ENCODE peak calls at places on chromosomes 11 and 22, in five cellular contexts. One of them, this sample, is unnamed.

GRCh38 chr11:131889146-131889577 is 518.7 kb downstream of the NTM start:
- DNase-seq in HepG2: no peak
- DNase-seq in A549: no peak
- DNase-seq in upper lobe of left lung: no peak
- DNase-seq in K562: no peak
- DNase-seq in this sample: no peak

GRCh38 chr11:107591446-107592236 is 694 bp downstream of the ELMOD1 start:
- DNase-seq in K562: no peak
- DNase-seq in HepG2: no peak
- DNase-seq in A549: peak; percentile 10
- DNase-seq in upper lobe of left lung: peak; percentile 83
- DNase-seq in this sample: no peak

GRCh38 chr11:134244593-134244992 is 8.6 kb downstream of the THYN1 start:
- DNase-seq in K562: peak; percentile 38
- DNase-seq in A549: no peak
- DNase-seq in HepG2: peak; percentile 35
- DNase-seq in upper lobe of left lung: no peak
- DNase-seq in this sample: no peak

GRCh38 chr11:120198787-120199469 is 11.9 kb upstream of the OAF start:
- DNase-seq in upper lobe of left lung: no peak
- DNase-seq in HepG2: peak; percentile 67
- DNase-seq in K562: no peak
- DNase-seq in A549: no peak
- DNase-seq in this sample: no peak

GRCh38 chr22:45783021-45783420 is 111.4 kb downstream of the ATXN10 start:
- DNase-seq in K562: no peak
- DNase-seq in HepG2: no peak
- DNase-seq in A549: no peak
- DNase-seq in upper lobe of left lung: no peak
- DNase-seq in this sample: no peak

GRCh38 chr22:23068096-23068831 is 2.1 kb upstream of the GNAZ start:
- DNase-seq in HepG2: no peak
- DNase-seq in K562: no peak
- DNase-seq in upper lobe of left lung: no peak
- DNase-seq in A549: no peak
- DNase-seq in this sample: no peak

GRCh38 chr22:47817380-47817779 is 1054.9 kb downstream of the TBC1D22A start:
- DNase-seq in K562: no peak
- DNase-seq in upper lobe of left lung: no peak
- DNase-seq in A549: no peak
- DNase-seq in HepG2: no peak
- DNase-seq in this sample: no peak

GRCh38 chr11:74487875-74488274 is 5.6 kb downstream of the LIPT2 start:
- DNase-seq in upper lobe of left lung: no peak
- DNase-seq in K562: no peak
- DNase-seq in HepG2: peak; percentile 54
- DNase-seq in A549: no peak
- DNase-seq in this sample: no peak

GRCh38 chr11:69382131-69383128 is 88.5 kb downstream of the MYEOV start:
- DNase-seq in A549: no peak
- DNase-seq in HepG2: no peak
- DNase-seq in K562: peak; percentile 98
- DNase-seq in upper lobe of left lung: no peak
- DNase-seq in this sample: no peak

GRCh38 chr11:7974668-7975067 is 9.4 kb upstream of the NLRP10 start:
- DNase-seq in A549: no peak
- DNase-seq in upper lobe of left lung: no peak
- DNase-seq in HepG2: no peak
- DNase-seq in K562: no peak
- DNase-seq in this sample: no peak

GRCh38 chr11:285894-286220 is 3.1 kb upstream of the PGGHG start:
- DNase-seq in K562: no peak
- DNase-seq in A549: no peak
- DNase-seq in HepG2: no peak
- DNase-seq in upper lobe of left lung: no peak
- DNase-seq in this sample: peak; percentile 3

GRCh38 chr11:76801205-76801604 is 18.0 kb downstream of the TSKU start:
- DNase-seq in HepG2: no peak
- DNase-seq in K562: no peak
- DNase-seq in A549: no peak
- DNase-seq in upper lobe of left lung: no peak
- DNase-seq in this sample: peak; percentile 6

GRCh38 chr22:42282252-42282942 is 11.9 kb upstream of the TCF20 start:
- DNase-seq in upper lobe of left lung: peak; percentile 66
- DNase-seq in K562: no peak
- DNase-seq in HepG2: peak; percentile 67
- DNase-seq in A549: no peak
- DNase-seq in this sample: no peak

GRCh38 chr11:77093056-77093891 is 9.4 kb upstream of the OMP start:
- DNase-seq in HepG2: no peak
- DNase-seq in upper lobe of left lung: peak; percentile 71
- DNase-seq in A549: no peak
- DNase-seq in K562: no peak
- DNase-seq in this sample: no peak

GRCh38 chr22:34036936-34037335 is 116.7 kb upstream of the LARGE1 start:
- DNase-seq in HepG2: no peak
- DNase-seq in K562: no peak
- DNase-seq in upper lobe of left lung: no peak
- DNase-seq in A549: no peak
- DNase-seq in this sample: no peak

GRCh38 chr22:41234815-41235687 is 5.7 kb downstream of the CHADL start:
- DNase-seq in A549: no peak
- DNase-seq in HepG2: peak; percentile 82
- DNase-seq in K562: no peak
- DNase-seq in upper lobe of left lung: peak; percentile 64
- DNase-seq in this sample: no peak

GRCh38 chr11:123681007-123681406 is 26.6 kb upstream of the SCN3B start:
- DNase-seq in HepG2: no peak
- DNase-seq in K562: no peak
- DNase-seq in A549: no peak
- DNase-seq in upper lobe of left lung: no peak
- DNase-seq in this sample: no peak

GRCh38 chr22:43823353-43823908 is 11.3 kb upstream of the EFCAB6 start:
- DNase-seq in K562: no peak
- DNase-seq in A549: peak; percentile 68
- DNase-seq in upper lobe of left lung: no peak
- DNase-seq in HepG2: peak; percentile 61
- DNase-seq in this sample: no peak

GRCh38 chr22:39292002-39292401 is 27.4 kb downstream of the RPL3 start:
- DNase-seq in A549: no peak
- DNase-seq in HepG2: no peak
- DNase-seq in K562: no peak
- DNase-seq in upper lobe of left lung: peak; percentile 87
- DNase-seq in this sample: no peak
- TF ChIP-seq EP300 in A549: peak; percentile 43
- TF ChIP-seq EP300 in HepG2: no peak
- TF ChIP-seq EP300 in K562: no peak
- TF ChIP-seq EP300 in upper lobe of left lung: no peak
- TF ChIP-seq EP300 in this sample: no peak

GRCh38 chr22:32646476-32646875 is 155.0 kb upstream of the TIMP3 start:
- DNase-seq in K562: no peak
- DNase-seq in upper lobe of left lung: no peak
- DNase-seq in A549: no peak
- DNase-seq in HepG2: no peak
- DNase-seq in this sample: no peak

GRCh38 chr22:32652609-32653008 is 148.9 kb upstream of the TIMP3 start:
- DNase-seq in upper lobe of left lung: no peak
- DNase-seq in K562: peak; percentile 8
- DNase-seq in A549: no peak
- DNase-seq in HepG2: no peak
- DNase-seq in this sample: no peak

GRCh38 chr22:32650553-32651345 is 150.8 kb upstream of the TIMP3 start:
- DNase-seq in upper lobe of left lung: no peak
- DNase-seq in K562: peak; percentile 18
- DNase-seq in A549: no peak
- DNase-seq in HepG2: no peak
- DNase-seq in this sample: no peak

GRCh38 chr22:32648486-32648885 is 153.0 kb upstream of the TIMP3 start:
- DNase-seq in HepG2: no peak
- DNase-seq in A549: no peak
- DNase-seq in K562: no peak
- DNase-seq in upper lobe of left lung: no peak
- DNase-seq in this sample: no peak

DNA sequence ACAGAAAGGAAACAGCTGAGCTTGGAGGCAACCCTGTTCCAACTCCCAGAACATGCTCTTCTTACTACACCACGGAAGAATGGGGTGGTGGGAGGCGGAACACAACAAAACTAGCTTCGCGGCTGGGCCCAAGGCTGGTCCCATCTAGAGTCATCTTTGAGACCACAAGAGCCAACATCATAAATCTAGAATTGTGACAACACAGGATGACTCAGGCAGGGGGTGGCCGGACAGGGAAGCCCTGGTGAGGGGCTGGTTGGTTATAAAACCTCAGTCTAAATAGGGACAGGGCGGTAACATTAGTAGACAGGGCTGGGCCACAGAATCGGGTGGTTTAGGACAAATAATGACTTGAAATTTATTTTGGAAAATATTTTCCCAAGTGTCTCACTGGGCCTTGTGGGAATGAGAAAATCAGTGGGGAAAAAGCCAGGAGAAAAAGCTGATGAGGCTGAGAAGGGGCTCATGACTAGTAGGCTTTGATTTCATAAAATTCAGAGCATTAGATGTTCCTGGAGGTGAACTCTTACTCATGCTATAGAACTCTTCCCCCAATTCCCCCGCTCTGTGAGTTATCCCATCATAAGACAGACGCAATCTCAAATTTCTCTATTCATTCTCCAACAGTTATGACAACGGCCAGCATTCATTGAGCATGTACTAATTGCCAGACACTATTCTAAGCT is 151.8 kb upstream of the TIMP3 start:
- DNase-seq in K562: peak; percentile 20
- DNase-seq in upper lobe of left lung: no peak
- DNase-seq in HepG2: no peak
- DNase-seq in A549: no peak
- DNase-seq in this sample: no peak
- H3K4me3 ChIP-seq in K562: no peak overlapping the region
- H3K4me3 ChIP-seq in upper lobe of left lung: no peak overlapping the region
- H3K4me3 ChIP-seq in HepG2: no peak overlapping the region
- H3K4me3 ChIP-seq in A549: no peak overlapping the region
- H3K4me3 ChIP-seq in this sample: no peak overlapping the region

GRCh38 chr11:16992846-16993245 is 21.4 kb downstream of the PLEKHA7 start:
- DNase-seq in upper lobe of left lung: no peak
- DNase-seq in HepG2: no peak
- DNase-seq in K562: no peak
- DNase-seq in A549: no peak
- DNase-seq in this sample: no peak
- TF ChIP-seq EP300 in upper lobe of left lung: no peak
- TF ChIP-seq EP300 in HepG2: no peak
- TF ChIP-seq EP300 in K562: no peak
- TF ChIP-seq EP300 in A549: no peak
- TF ChIP-seq EP300 in this sample: no peak

GRCh38 chr11:82930734-82931133 is 29.2 kb downstream of the DDIAS start:
- DNase-seq in K562: no peak
- DNase-seq in HepG2: no peak
- DNase-seq in upper lobe of left lung: no peak
- DNase-seq in A549: no peak
- DNase-seq in this sample: no peak

GRCh38 chr11:82936261-82936660 is 34.7 kb downstream of the DDIAS start:
- DNase-seq in HepG2: no peak
- DNase-seq in K562: no peak
- DNase-seq in upper lobe of left lung: no peak
- DNase-seq in A549: no peak
- DNase-seq in this sample: no peak

GRCh38 chr11:82929121-82929520 is 27.6 kb downstream of the DDIAS start:
- DNase-seq in K562: no peak
- DNase-seq in upper lobe of left lung: peak; percentile 14
- DNase-seq in HepG2: no peak
- DNase-seq in A549: no peak
- DNase-seq in this sample: no peak

GRCh38 chr11:82930229-82930628 is 28.7 kb downstream of the DDIAS start:
- DNase-seq in upper lobe of left lung: no peak
- DNase-seq in K562: no peak
- DNase-seq in A549: no peak
- DNase-seq in HepG2: no peak
- DNase-seq in this sample: no peak

GRCh38 chr11:82932564-82932963 is 31.0 kb downstream of the DDIAS start:
- DNase-seq in K562: no peak
- DNase-seq in HepG2: no peak
- DNase-seq in upper lobe of left lung: no peak
- DNase-seq in A549: no peak
- DNase-seq in this sample: no peak
- H3K4me3 ChIP-seq in K562: no peak overlapping the region
- H3K4me3 ChIP-seq in HepG2: no peak overlapping the region
- H3K4me3 ChIP-seq in upper lobe of left lung: no peak overlapping the region
- H3K4me3 ChIP-seq in A549: no peak overlapping the region
- H3K4me3 ChIP-seq in this sample: no peak overlapping the region

GRCh38 chr11:15580775-15581095 is 466.0 kb downstream of the INSC start:
- DNase-seq in upper lobe of left lung: no peak
- DNase-seq in K562: no peak
- DNase-seq in HepG2: no peak
- DNase-seq in A549: no peak
- DNase-seq in this sample: no peak

GRCh38 chr11:15580056-15580774 is 465.5 kb downstream of the INSC start:
- DNase-seq in K562: peak; percentile 52
- DNase-seq in HepG2: no peak
- DNase-seq in upper lobe of left lung: no peak
- DNase-seq in A549: no peak
- DNase-seq in this sample: no peak

GRCh38 chr11:15585587-15586331 is 471.0 kb downstream of the INSC start:
- DNase-seq in A549: no peak
- DNase-seq in K562: no peak
- DNase-seq in HepG2: no peak
- DNase-seq in upper lobe of left lung: no peak
- DNase-seq in this sample: no peak

GRCh38 chr11:15587059-15587458 is 472.3 kb downstream of the INSC start:
- DNase-seq in HepG2: no peak
- DNase-seq in upper lobe of left lung: no peak
- DNase-seq in K562: no peak
- DNase-seq in A549: no peak
- DNase-seq in this sample: no peak

GRCh38 chr11:15584158-15584557 is 469.4 kb downstream of the INSC start:
- DNase-seq in HepG2: no peak
- DNase-seq in A549: no peak
- DNase-seq in K562: no peak
- DNase-seq in upper lobe of left lung: no peak
- DNase-seq in this sample: no peak
- TF ChIP-seq EP300 in HepG2: no peak
- TF ChIP-seq EP300 in A549: no peak
- TF ChIP-seq EP300 in K562: no peak
- TF ChIP-seq EP300 in upper lobe of left lung: no peak
- TF ChIP-seq EP300 in this sample: no peak

DNA sequence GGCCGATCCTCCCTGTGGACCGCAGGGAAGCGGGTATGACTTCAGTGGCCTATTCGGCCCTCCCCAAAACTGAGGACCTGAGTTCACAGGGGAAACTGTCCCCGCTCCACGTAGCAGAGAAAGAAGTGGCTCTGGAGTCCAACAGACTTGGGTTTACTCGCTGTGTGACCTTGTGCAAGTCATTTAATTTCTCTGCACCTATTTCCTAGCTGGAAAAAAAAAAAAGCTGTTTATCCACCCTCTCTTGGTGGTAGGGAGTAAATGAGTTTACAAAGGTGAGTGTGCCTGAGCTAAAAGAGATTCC is 2.2 kb downstream of the SPON1 start:
- DNase-seq in K562: no peak
- DNase-seq in HepG2: no peak
- DNase-seq in upper lobe of left lung: no peak
- DNase-seq in A549: no peak
- DNase-seq in this sample: no peak
- H3K4me3 ChIP-seq in K562: no peak overlapping the region
- H3K4me3 ChIP-seq in HepG2: no peak overlapping the region
- H3K4me3 ChIP-seq in upper lobe of left lung: peak overlapping the region; percentile 37
- H3K4me3 ChIP-seq in A549: no peak overlapping the region
- H3K4me3 ChIP-seq in this sample: no peak overlapping the region

This sample was measured in tibial nerve.